ENCODE peak calls at places on chromosomes 3 and 15, in five cellular contexts. S, C, Z, X and E are unnamed samples.

GRCh38 chr3:16332904-16333426 is 68.0 kb downstream of the OXNAD1 start:
- DNase-seq in Z (no peak), C (no peak), S (no peak), X (no peak), E (no peak)

GRCh38 chr3:133742351-133743091 is 3.7 kb upstream of the TF start:
- DNase-seq in Z (no peak), X (no peak), S (no peak), C (no peak), E (no peak)

GRCh38 chr3:5840091-5840490 is 652.6 kb downstream of the EDEM1 start:
- DNase-seq in Z (no peak), C (no peak), S (no peak), X (no peak), E (no peak)

GRCh38 chr3:72118593-72118992 is 333.6 kb upstream of the PROK2 start:
- DNase-seq in X (no peak), S (no peak), Z (no peak), C (no peak), E (no peak)

GRCh38 chr15:48541659-48542334 is 103.7 kb downstream of the FBN1 start:
- DNase-seq in S (no peak), Z (peak; percentile 65), X (no peak), C (no peak), E (no peak)

GRCh38 chr3:37859908-37860199 is 1.8 kb upstream of the CTDSPL start:
- DNase-seq in Z (no peak), C (no peak), X (no peak), S (no peak), E (no peak)

GRCh38 chr3:136960838-136961836 is 3.4 kb downstream of the IL20RB start:
- DNase-seq in S (no peak), C (no peak), Z (no peak), X (no peak), E (no peak)

GRCh38 chr3:12040902-12041301 is 36.7 kb downstream of the SYN2 start:
- DNase-seq in X (no peak), C (no peak), S (no peak), Z (no peak), E (no peak)

GRCh38 chr3:144273611-144274010 is 302.0 kb downstream of the DIPK2A start:
- DNase-seq in S (no peak), Z (peak; percentile 4), X (no peak), C (no peak), E (no peak)

GRCh38 chr3:158167737-158168469 is 58.0 kb downstream of the RSRC1 start:
- DNase-seq in C (no peak), S (no peak), X (no peak), Z (peak; percentile 90), E (no peak)

GRCh38 chr15:58115692-58116091 is 22.5 kb upstream of the AQP9 start:
- DNase-seq in X (no peak), C (no peak), S (no peak), Z (no peak), E (no peak)

GRCh38 chr3:11195201-11195600 is 40.9 kb downstream of the HRH1 start:
- DNase-seq in Z (no peak), S (no peak), C (no peak), X (no peak), E (no peak)

GRCh38 chr3:120741837-120742197 is 499 bp downstream of the RABL3 start:
- DNase-seq in X (no peak), S (no peak), C (peak; percentile 26), Z (no peak), E (no peak)

GRCh38 chr3:103923907-103924306 is 1442.8 kb upstream of the ALCAM start:
- DNase-seq in S (no peak), Z (no peak), X (no peak), C (no peak), E (no peak)

GRCh38 chr3:158808697-158809096 is 6.8 kb downstream of the MFSD1 start:
- DNase-seq in S (no peak), Z (peak; percentile 36), X (no peak), C (no peak), E (no peak)

GRCh38 chr3:58623961-58624360 is 42.6 kb downstream of the FAM3D start:
- DNase-seq in C (no peak), X (no peak), S (no peak), Z (no peak), E (no peak)

GRCh38 chr15:96342611-96343528 is 12.4 kb downstream of the NR2F2 start:
- DNase-seq in X (no peak), C (no peak), Z (no peak), S (no peak), E (no peak)

GRCh38 chr15:95121191-95121590 is 889.8 kb downstream of the MCTP2 start:
- DNase-seq in Z (no peak), X (no peak), C (no peak), S (no peak), E (no peak)

GRCh38 chr3:111627092-111627491 is 31.9 kb upstream of the ZBED2 start:
- DNase-seq in Z (no peak), X (no peak), S (no peak), C (no peak), E (no peak)

GRCh38 chr3:8658326-8659212 is 14.0 kb upstream of the SSUH2 start:
- DNase-seq in X (peak; percentile 35), S (no peak), C (peak; percentile 96), Z (no peak), E (peak; percentile 89)

GRCh38 chr3:186331043-186331442 is 31.0 kb downstream of the DGKG start:
- DNase-seq in C (no peak), S (no peak), Z (no peak), X (no peak), E (no peak)

GRCh38 chr15:75647370-75648155 is at the start of gene SNX33:
- DNase-seq in Z (no peak), S (peak; percentile 94), C (peak; percentile 82), X (peak; percentile 84), E (peak; percentile 92)

GRCh38 chr3:151305778-151306157 is 10.9 kb downstream of the GPR87 start:
- DNase-seq in Z (no peak), S (no peak), X (no peak), C (no peak), E (no peak)

GRCh38 chr3:136954246-136954645 is 3.5 kb upstream of the IL20RB start:
- DNase-seq in C (no peak), S (no peak), X (no peak), Z (no peak), E (no peak)

GRCh38 chr15:80701676-80702311 is 6.7 kb downstream of the ABHD17C start:
- DNase-seq in C (peak; percentile 37), S (no peak), X (no peak), Z (no peak), E (no peak)

GRCh38 chr3:155370198-155370597 is 76.7 kb upstream of the STRIT1 start:
- DNase-seq in Z (no peak), C (no peak), S (peak; percentile 67), X (no peak), E (no peak)

GRCh38 chr3:115626006-115626409 is 2.7 kb downstream of the GAP43 start:
- DNase-seq in Z (no peak), C (no peak), S (no peak), X (no peak), E (no peak)
- H3K4me3 ChIP-seq in Z (no peak overlapping the region), C (no peak overlapping the region), S (no peak overlapping the region), X (no peak overlapping the region), E (no peak overlapping the region)

GRCh38 chr3:118641608-118642007 is 393.0 kb downstream of the IGSF11 start:
- DNase-seq in Z (no peak), C (no peak), X (no peak), S (no peak), E (no peak)

GRCh38 chr3:118637866-118638265 is 396.8 kb downstream of the IGSF11 start:
- DNase-seq in Z (no peak), X (no peak), C (no peak), S (no peak), E (no peak)

GRCh38 chr3:118636841-118637240 is 397.8 kb downstream of the IGSF11 start:
- DNase-seq in Z (no peak), C (no peak), X (no peak), S (no peak), E (no peak)
- TF ChIP-seq CTCF in Z (no peak), C (no peak), X (no peak), S (no peak), E (no peak)

DNA sequence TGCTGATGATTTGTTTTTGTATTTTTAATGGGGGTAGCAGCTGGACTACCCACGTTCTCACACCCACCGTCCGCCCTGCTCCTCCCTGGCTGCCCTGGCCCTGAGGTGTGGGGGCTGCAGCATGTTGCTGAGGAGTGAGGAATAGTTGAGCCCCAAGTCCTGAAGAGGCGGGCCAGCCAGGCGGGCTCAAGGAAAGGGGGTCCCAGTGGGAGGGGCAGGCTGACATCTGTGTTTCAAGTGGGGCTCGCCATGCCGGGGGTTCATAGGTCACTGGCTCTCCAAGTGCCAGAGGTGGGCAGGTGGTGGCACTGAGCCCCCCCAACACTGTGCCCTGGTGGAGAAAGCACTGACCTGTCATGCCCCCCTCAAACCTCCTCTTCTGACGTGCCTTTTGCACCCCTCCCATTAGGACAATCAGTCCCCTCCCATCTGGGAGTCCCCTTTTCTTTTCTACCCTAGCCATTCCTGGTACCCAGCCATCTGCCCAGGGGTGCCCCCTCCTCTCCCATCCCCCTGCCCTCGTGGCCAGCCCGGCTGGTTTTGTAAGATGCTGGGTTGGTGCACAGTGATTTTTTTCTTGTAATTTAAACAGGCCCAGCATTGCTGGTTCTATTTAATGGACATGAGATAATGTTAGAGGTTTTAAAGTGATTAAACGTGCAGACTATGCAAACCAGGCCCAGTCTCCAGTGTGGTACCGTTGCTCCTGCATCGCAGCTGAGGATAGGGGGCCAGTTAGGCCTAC is 1.4 kb upstream of the FES start:
- DNase-seq in Z (no peak), S (no peak), X (no peak), C (no peak), E (peak; percentile 58)
- H3K4me3 ChIP-seq in Z (no peak overlapping the region), S (no peak overlapping the region), X (no peak overlapping the region), C (no peak overlapping the region), E (no peak overlapping the region)

GRCh38 chr15:63475670-63476069 is 28.7 kb upstream of the USP3 start:
- DNase-seq in Z (no peak), C (no peak), X (no peak), S (no peak), E (no peak)

GRCh38 chr15:63474810-63475316 is 29.5 kb upstream of the USP3 start:
- DNase-seq in C (peak; percentile 44), S (no peak), X (peak; percentile 21), Z (no peak), E (no peak)

GRCh38 chr15:63473749-63473998 is 30.7 kb upstream of the USP3 start:
- DNase-seq in S (no peak), X (no peak), C (no peak), Z (no peak), E (no peak)

GRCh38 chr15:63473007-63473748 is 31.2 kb upstream of the USP3 start:
- DNase-seq in S (no peak), Z (no peak), X (no peak), C (no peak), E (no peak)

DNA sequence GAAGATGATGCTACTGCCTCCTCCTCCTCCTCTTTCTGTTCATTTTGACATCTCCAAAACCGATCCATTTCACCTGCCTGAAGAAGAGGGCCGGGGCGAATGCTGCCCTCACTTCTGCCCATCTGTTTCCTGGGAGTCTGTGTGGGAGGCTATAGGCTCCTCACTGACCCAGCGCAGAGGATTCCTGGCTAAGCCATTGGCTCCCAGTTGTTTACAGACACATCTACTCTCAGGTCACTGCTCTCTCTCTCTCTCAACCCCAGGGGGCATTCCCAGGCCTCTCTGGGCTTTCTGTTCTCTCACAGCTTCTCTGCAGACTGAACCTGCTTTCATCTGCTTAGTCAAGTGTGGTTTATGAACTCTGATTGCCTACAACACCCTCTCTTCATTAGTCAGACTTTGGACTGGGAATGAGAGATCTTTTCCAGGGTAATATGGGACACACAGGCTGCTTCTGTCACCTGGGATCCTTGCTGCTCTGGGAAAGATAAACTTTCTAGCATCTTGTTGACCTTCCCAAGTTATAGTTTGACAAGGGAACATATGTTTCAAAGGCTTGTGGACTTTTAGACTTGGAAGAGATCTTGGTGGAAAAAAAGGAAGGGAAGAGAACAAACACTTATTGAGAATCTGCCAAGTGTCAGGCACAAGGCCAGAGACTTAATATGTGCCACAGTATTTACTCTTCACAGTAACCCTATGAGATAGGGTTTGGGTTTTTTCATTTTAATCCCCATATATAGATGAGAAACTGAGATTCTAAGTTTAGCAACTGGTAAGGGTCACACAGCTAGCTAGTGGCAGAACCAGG is 30.2 kb upstream of the USP3 start:
- DNase-seq in S (no peak), Z (no peak), C (peak; percentile 75), X (peak; percentile 24), E (no peak)
- TF ChIP-seq CTCF in S (no peak), Z (no peak), C (no peak), X (no peak), E (no peak)